ENCODE peak calls at places on chromosomes 13 and 19, in ten cellular contexts. One of them, this sample, is unnamed.
A peak's percentile ranks its signal among the peaks of the same experiment; 100 is the strongest.

GRCh38 chr19:18131841-18132596 is 20.9 kb upstream of the PIK3R2 start:
- DNase-seq in neural crest cell: peak; percentile 24
- DNase-seq in HFFc6: no peak
- DNase-seq in HAP-1: no peak
- DNase-seq in effector CD4-positive, alpha-beta T cell: no peak
- DNase-seq in WTC11: peak; percentile 84
- DNase-seq in fibroblast of pulmonary artery: no peak
- DNase-seq in RPMI7951: no peak
- DNase-seq in BJ: no peak
- DNase-seq in stimulated activated CD4-positive, alpha-beta T cell treated with anti-CD3 and anti-CD28 coated beads, Interleukin-15, amount 100 ng/mL, for 1 hour: no peak
- DNase-seq in this sample: no peak

GRCh38 chr13:51502206-51502651 is 49.4 kb upstream of the INTS6 start:
- DNase-seq in BJ: no peak
- DNase-seq in neural crest cell: no peak
- DNase-seq in HFFc6: peak; percentile 45
- DNase-seq in WTC11: no peak
- DNase-seq in effector CD4-positive, alpha-beta T cell: no peak
- DNase-seq in stimulated activated CD4-positive, alpha-beta T cell treated with anti-CD3 and anti-CD28 coated beads, Interleukin-15, amount 100 ng/mL, for 1 hour: no peak
- DNase-seq in HAP-1: no peak
- DNase-seq in RPMI7951: no peak
- DNase-seq in fibroblast of pulmonary artery: no peak
- DNase-seq in this sample: no peak

GRCh38 chr13:70203661-70204229 is 95.5 kb upstream of the KLHL1 start:
- DNase-seq in fibroblast of pulmonary artery: no peak
- DNase-seq in neural crest cell: no peak
- DNase-seq in WTC11: no peak
- DNase-seq in BJ: no peak
- DNase-seq in HFFc6: no peak
- DNase-seq in stimulated activated CD4-positive, alpha-beta T cell treated with anti-CD3 and anti-CD28 coated beads, Interleukin-15, amount 100 ng/mL, for 1 hour: no peak
- DNase-seq in effector CD4-positive, alpha-beta T cell: no peak
- DNase-seq in HAP-1: no peak
- DNase-seq in RPMI7951: no peak
- DNase-seq in this sample: no peak

GRCh38 chr19:34263745-34264237 is 9.4 kb downstream of the GARRE1 start:
- DNase-seq in effector CD4-positive, alpha-beta T cell: no peak
- DNase-seq in fibroblast of pulmonary artery: no peak
- DNase-seq in HFFc6: no peak
- DNase-seq in HAP-1: no peak
- DNase-seq in stimulated activated CD4-positive, alpha-beta T cell treated with anti-CD3 and anti-CD28 coated beads, Interleukin-15, amount 100 ng/mL, for 1 hour: no peak
- DNase-seq in neural crest cell: no peak
- DNase-seq in RPMI7951: no peak
- DNase-seq in BJ: no peak
- DNase-seq in WTC11: no peak
- DNase-seq in this sample: no peak

GRCh38 chr13:20254076-20254475 is 22.0 kb upstream of the GJB6 start:
- DNase-seq in WTC11: no peak
- DNase-seq in HAP-1: no peak
- DNase-seq in HFFc6: no peak
- DNase-seq in fibroblast of pulmonary artery: no peak
- DNase-seq in BJ: no peak
- DNase-seq in stimulated activated CD4-positive, alpha-beta T cell treated with anti-CD3 and anti-CD28 coated beads, Interleukin-15, amount 100 ng/mL, for 1 hour: no peak
- DNase-seq in RPMI7951: no peak
- DNase-seq in neural crest cell: no peak
- DNase-seq in effector CD4-positive, alpha-beta T cell: no peak
- DNase-seq in this sample: no peak

GRCh38 chr19:22030680-22031079 is 19.9 kb upstream of the ZNF208 start:
- DNase-seq in stimulated activated CD4-positive, alpha-beta T cell treated with anti-CD3 and anti-CD28 coated beads, Interleukin-15, amount 100 ng/mL, for 1 hour: no peak
- DNase-seq in HFFc6: no peak
- DNase-seq in HAP-1: no peak
- DNase-seq in RPMI7951: no peak
- DNase-seq in fibroblast of pulmonary artery: no peak
- DNase-seq in neural crest cell: no peak
- DNase-seq in WTC11: no peak
- DNase-seq in BJ: no peak
- DNase-seq in effector CD4-positive, alpha-beta T cell: no peak
- DNase-seq in this sample: no peak

GRCh38 chr19:48372904-48373303 is 8.7 kb downstream of the SYNGR4 start:
- DNase-seq in fibroblast of pulmonary artery: no peak
- DNase-seq in stimulated activated CD4-positive, alpha-beta T cell treated with anti-CD3 and anti-CD28 coated beads, Interleukin-15, amount 100 ng/mL, for 1 hour: no peak
- DNase-seq in neural crest cell: no peak
- DNase-seq in effector CD4-positive, alpha-beta T cell: no peak
- DNase-seq in HAP-1: no peak
- DNase-seq in BJ: no peak
- DNase-seq in RPMI7951: no peak
- DNase-seq in WTC11: no peak
- DNase-seq in HFFc6: no peak
- DNase-seq in this sample: no peak

GRCh38 chr19:11337080-11337479 is 2.4 kb downstream of the RAB3D start:
- DNase-seq in RPMI7951: no peak
- DNase-seq in HFFc6: no peak
- DNase-seq in stimulated activated CD4-positive, alpha-beta T cell treated with anti-CD3 and anti-CD28 coated beads, Interleukin-15, amount 100 ng/mL, for 1 hour: no peak
- DNase-seq in effector CD4-positive, alpha-beta T cell: no peak
- DNase-seq in BJ: no peak
- DNase-seq in fibroblast of pulmonary artery: no peak
- DNase-seq in WTC11: no peak
- DNase-seq in HAP-1: no peak
- DNase-seq in neural crest cell: no peak
- DNase-seq in this sample: no peak

GRCh38 chr13:91241249-91241648 is 106.2 kb upstream of the MIR17HG start:
- DNase-seq in effector CD4-positive, alpha-beta T cell: no peak
- DNase-seq in HFFc6: no peak
- DNase-seq in RPMI7951: no peak
- DNase-seq in WTC11: no peak
- DNase-seq in HAP-1: no peak
- DNase-seq in BJ: no peak
- DNase-seq in stimulated activated CD4-positive, alpha-beta T cell treated with anti-CD3 and anti-CD28 coated beads, Interleukin-15, amount 100 ng/mL, for 1 hour: no peak
- DNase-seq in neural crest cell: no peak
- DNase-seq in fibroblast of pulmonary artery: no peak
- DNase-seq in this sample: no peak

GRCh38 chr19:29285878-29286277 is 72.9 kb upstream of the UQCRFS1 start:
- DNase-seq in effector CD4-positive, alpha-beta T cell: no peak
- DNase-seq in fibroblast of pulmonary artery: no peak
- DNase-seq in RPMI7951: peak; percentile 23
- DNase-seq in BJ: no peak
- DNase-seq in HFFc6: no peak
- DNase-seq in neural crest cell: peak; percentile 40
- DNase-seq in stimulated activated CD4-positive, alpha-beta T cell treated with anti-CD3 and anti-CD28 coated beads, Interleukin-15, amount 100 ng/mL, for 1 hour: no peak
- DNase-seq in HAP-1: no peak
- DNase-seq in WTC11: peak; percentile 71
- DNase-seq in this sample: peak; percentile 62

GRCh38 chr19:719636-720377 is 11.1 kb downstream of the PALM start:
- DNase-seq in fibroblast of pulmonary artery: no peak
- DNase-seq in WTC11: no peak
- DNase-seq in neural crest cell: no peak
- DNase-seq in HAP-1: no peak
- DNase-seq in RPMI7951: no peak
- DNase-seq in BJ: no peak
- DNase-seq in stimulated activated CD4-positive, alpha-beta T cell treated with anti-CD3 and anti-CD28 coated beads, Interleukin-15, amount 100 ng/mL, for 1 hour: no peak
- DNase-seq in effector CD4-positive, alpha-beta T cell: no peak
- DNase-seq in HFFc6: no peak
- DNase-seq in this sample: no peak

GRCh38 chr19:40200352-40201099 is 9.3 kb downstream of the MAP3K10 start:
- DNase-seq in fibroblast of pulmonary artery: no peak
- DNase-seq in HFFc6: peak; percentile 22
- DNase-seq in WTC11: no peak
- DNase-seq in HAP-1: no peak
- DNase-seq in BJ: no peak
- DNase-seq in neural crest cell: no peak
- DNase-seq in stimulated activated CD4-positive, alpha-beta T cell treated with anti-CD3 and anti-CD28 coated beads, Interleukin-15, amount 100 ng/mL, for 1 hour: no peak
- DNase-seq in effector CD4-positive, alpha-beta T cell: no peak
- DNase-seq in RPMI7951: peak; percentile 20
- DNase-seq in this sample: no peak

GRCh38 chr13:49020940-49021548 is 45.3 kb downstream of the FNDC3A start:
- DNase-seq in HAP-1: no peak
- DNase-seq in stimulated activated CD4-positive, alpha-beta T cell treated with anti-CD3 and anti-CD28 coated beads, Interleukin-15, amount 100 ng/mL, for 1 hour: no peak
- DNase-seq in RPMI7951: peak; percentile 22
- DNase-seq in HFFc6: no peak
- DNase-seq in BJ: no peak
- DNase-seq in WTC11: no peak
- DNase-seq in fibroblast of pulmonary artery: peak; percentile 27
- DNase-seq in neural crest cell: no peak
- DNase-seq in effector CD4-positive, alpha-beta T cell: no peak
- DNase-seq in this sample: no peak

GRCh38 chr13:44388427-44388826 is 14.8 kb downstream of the SERP2 start:
- DNase-seq in fibroblast of pulmonary artery: no peak
- DNase-seq in stimulated activated CD4-positive, alpha-beta T cell treated with anti-CD3 and anti-CD28 coated beads, Interleukin-15, amount 100 ng/mL, for 1 hour: no peak
- DNase-seq in effector CD4-positive, alpha-beta T cell: no peak
- DNase-seq in HAP-1: no peak
- DNase-seq in neural crest cell: no peak
- DNase-seq in HFFc6: no peak
- DNase-seq in WTC11: peak; percentile 24
- DNase-seq in RPMI7951: no peak
- DNase-seq in BJ: no peak
- DNase-seq in this sample: no peak

GRCh38 chr13:22893777-22894176 is 287.0 kb upstream of the SGCG start:
- DNase-seq in neural crest cell: no peak
- DNase-seq in HFFc6: no peak
- DNase-seq in RPMI7951: no peak
- DNase-seq in effector CD4-positive, alpha-beta T cell: no peak
- DNase-seq in stimulated activated CD4-positive, alpha-beta T cell treated with anti-CD3 and anti-CD28 coated beads, Interleukin-15, amount 100 ng/mL, for 1 hour: no peak
- DNase-seq in BJ: no peak
- DNase-seq in HAP-1: no peak
- DNase-seq in WTC11: no peak
- DNase-seq in fibroblast of pulmonary artery: no peak
- DNase-seq in this sample: no peak

GRCh38 chr13:42638101-42638500 is 64.1 kb downstream of the TNFSF11 start:
- DNase-seq in RPMI7951: no peak
- DNase-seq in BJ: no peak
- DNase-seq in HFFc6: no peak
- DNase-seq in WTC11: no peak
- DNase-seq in stimulated activated CD4-positive, alpha-beta T cell treated with anti-CD3 and anti-CD28 coated beads, Interleukin-15, amount 100 ng/mL, for 1 hour: no peak
- DNase-seq in fibroblast of pulmonary artery: no peak
- DNase-seq in HAP-1: no peak
- DNase-seq in neural crest cell: no peak
- DNase-seq in effector CD4-positive, alpha-beta T cell: no peak
- DNase-seq in this sample: no peak

GRCh38 chr13:60584976-60585375 is 188.0 kb downstream of the TDRD3 start:
- DNase-seq in fibroblast of pulmonary artery: peak; percentile 38
- DNase-seq in BJ: no peak
- DNase-seq in HFFc6: peak; percentile 26
- DNase-seq in stimulated activated CD4-positive, alpha-beta T cell treated with anti-CD3 and anti-CD28 coated beads, Interleukin-15, amount 100 ng/mL, for 1 hour: no peak
- DNase-seq in HAP-1: no peak
- DNase-seq in RPMI7951: peak; percentile 84
- DNase-seq in neural crest cell: peak; percentile 26
- DNase-seq in WTC11: peak; percentile 73
- DNase-seq in effector CD4-positive, alpha-beta T cell: no peak
- DNase-seq in this sample: no peak

GRCh38 chr19:611506-611869 is 21.8 kb downstream of the HCN2 start:
- DNase-seq in stimulated activated CD4-positive, alpha-beta T cell treated with anti-CD3 and anti-CD28 coated beads, Interleukin-15, amount 100 ng/mL, for 1 hour: no peak
- DNase-seq in HAP-1: no peak
- DNase-seq in WTC11: no peak
- DNase-seq in BJ: peak; percentile 93
- DNase-seq in effector CD4-positive, alpha-beta T cell: peak; percentile 40
- DNase-seq in HFFc6: peak; percentile 99
- DNase-seq in RPMI7951: peak; percentile 99
- DNase-seq in neural crest cell: no peak
- DNase-seq in fibroblast of pulmonary artery: peak; percentile 63
- DNase-seq in this sample: no peak

GRCh38 chr13:97340399-97340798 is 93.6 kb upstream of the RAP2A start:
- DNase-seq in fibroblast of pulmonary artery: no peak
- DNase-seq in HAP-1: no peak
- DNase-seq in HFFc6: no peak
- DNase-seq in WTC11: no peak
- DNase-seq in RPMI7951: no peak
- DNase-seq in BJ: no peak
- DNase-seq in effector CD4-positive, alpha-beta T cell: no peak
- DNase-seq in stimulated activated CD4-positive, alpha-beta T cell treated with anti-CD3 and anti-CD28 coated beads, Interleukin-15, amount 100 ng/mL, for 1 hour: no peak
- DNase-seq in neural crest cell: no peak
- DNase-seq in this sample: no peak

GRCh38 chr19:44401108-44401786 is at the start of gene ZNF285:
- DNase-seq in RPMI7951: peak; percentile 97
- DNase-seq in neural crest cell: peak; percentile 89
- DNase-seq in stimulated activated CD4-positive, alpha-beta T cell treated with anti-CD3 and anti-CD28 coated beads, Interleukin-15, amount 100 ng/mL, for 1 hour: peak; percentile 20
- DNase-seq in HAP-1: no peak
- DNase-seq in fibroblast of pulmonary artery: peak; percentile 99
- DNase-seq in HFFc6: peak; percentile 96
- DNase-seq in BJ: peak; percentile 87
- DNase-seq in effector CD4-positive, alpha-beta T cell: peak; percentile 34
- DNase-seq in WTC11: peak; percentile 93
- DNase-seq in this sample: peak; percentile 89

This sample was measured in endothelial cell.